ENCODE peak calls at places on chromosomes 1 and 21, in ten cellular contexts. Y is colonic mucosa, B is heart right ventricle, C is K562, U is cardiac muscle cell, A is adrenal gland, W is astrocyte, J is heart left ventricle, F is pancreas, Z is right cardiac atrium. I is an unnamed sample.

GRCh38 chr1:47449702-47450552 is 12.1 kb downstream of the FOXD2 start:
- DNase-seq in Y (peak; percentile 57), B (peak; percentile 40), C (peak; percentile 57), U (peak; percentile 43), A (peak; percentile 20), W (no peak), J (peak; percentile 31), F (no peak), Z (peak; percentile 70), I (no peak)

GRCh38 chr1:97461782-97462181 is 459.1 kb downstream of the DPYD start:
- DNase-seq in Y (no peak), B (no peak), C (no peak), U (no peak), A (no peak), W (no peak), J (no peak), F (no peak), Z (no peak), I (no peak)

GRCh38 chr1:7292033-7292681 is 478.9 kb upstream of the VAMP3 start:
- DNase-seq in Y (no peak), B (no peak), C (no peak), U (no peak), A (no peak), W (no peak), J (no peak), F (no peak), Z (no peak), I (no peak)

GRCh38 chr1:44808063-44808937 is at the start of gene BTBD19:
- DNase-seq in Y (peak; percentile 70), B (peak; percentile 86), C (peak; percentile 89), U (peak; percentile 97), A (peak; percentile 90), W (peak; percentile 84), J (peak; percentile 90), F (peak; percentile 71), Z (peak; percentile 96), I (peak; percentile 21)

GRCh38 chr1:161200992-161201827 is 957 bp upstream of the NDUFS2 start:
- DNase-seq in Y (peak; percentile 45), B (peak; percentile 47), C (peak; percentile 47), U (peak; percentile 94), A (peak; percentile 69), W (no peak), J (peak; percentile 83), F (no peak), Z (peak; percentile 85), I (no peak)

GRCh38 chr21:27429612-27430361 is 462.9 kb upstream of the ADAMTS5 start:
- DNase-seq in Y (no peak), B (no peak), C (no peak), U (peak; percentile 46), A (no peak), W (peak; percentile 51), J (peak; percentile 26), F (no peak), Z (no peak), I (no peak)

GRCh38 chr1:29828526-29829447 is 592.5 kb downstream of the PTPRU start:
- DNase-seq in Y (no peak), B (no peak), C (no peak), U (no peak), A (no peak), W (no peak), J (no peak), F (no peak), Z (no peak), I (no peak)

GRCh38 chr1:211285196-211285595 is 26.0 kb downstream of the RCOR3 start:
- DNase-seq in Y (no peak), B (no peak), C (no peak), U (peak; percentile 43), A (no peak), W (peak; percentile 77), J (no peak), F (no peak), Z (no peak), I (no peak)

GRCh38 chr1:147648933-147649332 is 21.4 kb downstream of the ACP6 start:
- DNase-seq in Y (no peak), B (no peak), C (no peak), U (no peak), A (no peak), W (no peak), J (no peak), F (no peak), Z (no peak), I (no peak)

GRCh38 chr1:50833216-50833615 is 126.9 kb downstream of the FAF1 start:
- DNase-seq in Y (no peak), B (no peak), C (no peak), U (no peak), A (no peak), W (no peak), J (no peak), F (no peak), Z (no peak), I (no peak)

GRCh38 chr1:22880174-22880601 is 92.5 kb downstream of the LACTBL1 start:
- DNase-seq in Y (no peak), B (no peak), C (no peak), U (peak; percentile 45), A (no peak), W (peak; percentile 58), J (no peak), F (no peak), Z (no peak), I (no peak)

GRCh38 chr21:44353200-44353970 is at the start of gene TRPM2:
- DNase-seq in Y (no peak), B (peak; percentile 64), C (no peak), U (peak; percentile 56), A (peak; percentile 60), W (no peak), J (peak; percentile 58), F (peak; percentile 62), Z (peak; percentile 76), I (no peak)

GRCh38 chr1:39566441-39567137 is 10.0 kb downstream of the PABPC4 start:
- DNase-seq in Y (peak; percentile 86), B (no peak), C (no peak), U (no peak), A (peak; percentile 42), W (no peak), J (no peak), F (peak; percentile 88), Z (no peak), I (no peak)

GRCh38 chr1:41618066-41618825 is 133.8 kb upstream of the EDN2 start:
- DNase-seq in Y (peak; percentile 52), B (peak; percentile 82), C (no peak), U (peak; percentile 78), A (peak; percentile 82), W (no peak), J (peak; percentile 79), F (peak; percentile 73), Z (peak; percentile 94), I (no peak)
- H3K27ac ChIP-seq in Y (no peak overlapping the region), B (no peak overlapping the region), C (no peak overlapping the region), U (no peak overlapping the region), A (peak overlapping the region; percentile 26), W (no peak overlapping the region), J (no peak overlapping the region), F (peak overlapping the region; percentile 31), Z (peak overlapping the region; percentile 26), I (no peak overlapping the region)

GRCh38 chr1:204830671-204831585 is 39.7 kb upstream of the NFASC start:
- DNase-seq in Y (no peak), B (no peak), C (no peak), U (no peak), A (no peak), W (no peak), J (no peak), F (no peak), Z (peak; percentile 69), I (no peak)

GRCh38 chr1:204829133-204829532 is 41.5 kb upstream of the NFASC start:
- DNase-seq in Y (no peak), B (no peak), C (no peak), U (no peak), A (no peak), W (no peak), J (no peak), F (no peak), Z (peak; percentile 69), I (no peak)

GRCh38 chr1:204834329-204834728 is 36.3 kb upstream of the NFASC start:
- DNase-seq in Y (no peak), B (no peak), C (no peak), U (no peak), A (no peak), W (no peak), J (no peak), F (no peak), Z (no peak), I (no peak)

GRCh38 chr1:204826970-204827369 is 43.7 kb upstream of the NFASC start:
- DNase-seq in Y (peak; percentile 53), B (no peak), C (peak; percentile 65), U (peak; percentile 9), A (no peak), W (no peak), J (no peak), F (no peak), Z (no peak), I (no peak)

GRCh38 chr1:204828352-204828850 is 42.3 kb upstream of the NFASC start:
- DNase-seq in Y (peak; percentile 60), B (peak; percentile 79), C (peak; percentile 69), U (peak; percentile 49), A (peak; percentile 66), W (peak; percentile 51), J (peak; percentile 78), F (no peak), Z (peak; percentile 93), I (peak; percentile 10)
- H3K27ac ChIP-seq in Y (no peak overlapping the region), B (peak overlapping the region; percentile 69), C (no peak overlapping the region), U (no peak overlapping the region), A (peak overlapping the region; percentile 57), W (no peak overlapping the region), J (peak overlapping the region; percentile 63), F (no peak overlapping the region), Z (peak overlapping the region; percentile 70), I (no peak overlapping the region)

GRCh38 chr1:173491508-173491907 is 14.4 kb downstream of the PRDX6 start:
- DNase-seq in Y (no peak), B (no peak), C (no peak), U (no peak), A (no peak), W (no peak), J (no peak), F (no peak), Z (no peak), I (no peak)

GRCh38 chr1:173485401-173485800 is 8.3 kb downstream of the PRDX6 start:
- DNase-seq in Y (no peak), B (no peak), C (no peak), U (no peak), A (no peak), W (no peak), J (no peak), F (no peak), Z (no peak), I (no peak)

GRCh38 chr1:173488001-173488400 is 10.9 kb downstream of the PRDX6 start:
- DNase-seq in Y (no peak), B (no peak), C (no peak), U (no peak), A (no peak), W (no peak), J (no peak), F (no peak), Z (no peak), I (no peak)

GRCh38 chr1:173489929-173490328 is 12.8 kb downstream of the PRDX6 start:
- DNase-seq in Y (no peak), B (no peak), C (no peak), U (no peak), A (no peak), W (no peak), J (no peak), F (no peak), Z (no peak), I (no peak)

GRCh38 chr1:173489149-173489600 is 12.0 kb downstream of the PRDX6 start:
- DNase-seq in Y (no peak), B (no peak), C (peak; percentile 58), U (peak; percentile 37), A (no peak), W (no peak), J (no peak), F (no peak), Z (no peak), I (no peak)
- H3K27ac ChIP-seq in Y (no peak overlapping the region), B (no peak overlapping the region), C (no peak overlapping the region), U (peak overlapping the region; percentile 66), A (no peak overlapping the region), W (no peak overlapping the region), J (no peak overlapping the region), F (no peak overlapping the region), Z (no peak overlapping the region), I (no peak overlapping the region)

GRCh38 chr1:145729196-145729595 is 9.9 kb downstream of the CD160 start:
- DNase-seq in Y (no peak), B (no peak), C (no peak), U (peak; percentile 26), A (no peak), W (no peak), J (no peak), F (no peak), Z (no peak), I (no peak)
- H3K27ac ChIP-seq in Y (no peak overlapping the region), B (no peak overlapping the region), C (no peak overlapping the region), U (no peak overlapping the region), A (no peak overlapping the region), W (no peak overlapping the region), J (no peak overlapping the region), F (no peak overlapping the region), Z (no peak overlapping the region), I (no peak overlapping the region)

I was measured in CD4-positive, CD25-positive, alpha-beta regulatory T cell.